ENCODE peak calls at places on chromosome 4, in nine cellular contexts. E is H9, B is neuronal stem cell, S is IMR-90, C is K562, F is OCI-LY7, K is neural progenitor cell, I is mesendoderm, Z is GM23248. G is an unnamed sample.

GRCh38 chr4:10529891-10530786 is 72.9 kb upstream of the ZNF518B start:
- DNase-seq in E (no peak), B (no peak), S (no peak), C (no peak), F (no peak), K (no peak), I (peak), Z (no peak), G (no peak)

GRCh38 chr4:147863111-147863747 is 131.3 kb downstream of the ARHGAP10 start:
- DNase-seq in E (no peak), B (no peak), S (no peak), C (no peak), F (no peak), K (no peak), I (no peak), Z (no peak), G (no peak)

GRCh38 chr4:135269125-135269772 is 1067.7 kb upstream of the PABPC4L start:
- DNase-seq in E (no peak), B (no peak), S (no peak), C (no peak), F (no peak), K (no peak), I (no peak), Z (no peak), G (no peak)

GRCh38 chr4:106048250-106048931 is 153.1 kb downstream of the NPNT start:
- DNase-seq in E (no peak), B (peak), S (peak), C (no peak), F (no peak), K (peak), I (no peak), Z (no peak), G (no peak)

GRCh38 chr4:184012937-184013336 is 107.8 kb downstream of the STOX2 start:
- DNase-seq in E (no peak), B (no peak), S (no peak), C (no peak), F (no peak), K (no peak), I (peak), Z (no peak), G (no peak)

GRCh38 chr4:26701786-26702227 is 117.9 kb downstream of the TBC1D19 start:
- DNase-seq in E (no peak), B (no peak), S (peak), C (peak), F (no peak), K (no peak), I (no peak), Z (peak), G (no peak)

GRCh38 chr4:30757357-30757756 is 37.2 kb downstream of the PCDH7 start:
- DNase-seq in E (no peak), B (no peak), S (peak), C (no peak), F (no peak), K (no peak), I (no peak), Z (peak), G (peak)

GRCh38 chr4:43339435-43339834 is 446.9 kb downstream of the GRXCR1 start:
- DNase-seq in E (no peak), B (no peak), S (peak), C (no peak), F (no peak), K (no peak), I (no peak), Z (peak), G (peak)

GRCh38 chr4:8580321-8581093 is at the start of gene GPR78:
- DNase-seq in E (peak), B (peak), S (peak), C (peak), F (no peak), K (peak), I (peak), Z (peak), G (no peak)

GRCh38 chr4:101322743-101323142 is 24.6 kb downstream of the PPP3CA start:
- DNase-seq in E (no peak), B (no peak), S (no peak), C (no peak), F (no peak), K (no peak), I (no peak), Z (no peak), G (no peak)

GRCh38 chr4:165325732-165326512 is 1.5 kb upstream of the MSMO1 start:
- DNase-seq in E (no peak), B (no peak), S (peak), C (peak), F (no peak), K (no peak), I (peak), Z (peak), G (no peak)

GRCh38 chr4:40576651-40577480 is 52.8 kb downstream of the RBM47 start:
- DNase-seq in E (no peak), B (no peak), S (peak), C (no peak), F (peak), K (peak), I (peak), Z (peak), G (peak)

GRCh38 chr4:84324850-84325249 is 174.2 kb downstream of the NKX6-1 start:
- DNase-seq in E (no peak), B (no peak), S (no peak), C (no peak), F (no peak), K (peak), I (no peak), Z (no peak), G (no peak)

GRCh38 chr4:12173496-12173895 is 744.8 kb upstream of the HS3ST1 start:
- DNase-seq in E (no peak), B (no peak), S (no peak), C (no peak), F (no peak), K (no peak), I (no peak), Z (no peak), G (no peak)

GRCh38 chr4:38967260-38968095 is 64.7 kb downstream of the TMEM156 start:
- DNase-seq in E (no peak), B (no peak), S (peak), C (no peak), F (no peak), K (no peak), I (peak), Z (peak), G (no peak)

GRCh38 chr4:185738038-185738552 is 73.9 kb downstream of the SORBS2 start:
- DNase-seq in E (no peak), B (no peak), S (peak), C (no peak), F (no peak), K (no peak), I (no peak), Z (peak), G (no peak)

GRCh38 chr4:186736466-186736865 is 12.8 kb upstream of the FAT1 start:
- DNase-seq in E (no peak), B (no peak), S (no peak), C (no peak), F (no peak), K (no peak), I (no peak), Z (no peak), G (no peak)

GRCh38 chr4:39446842-39447573 is 11.7 kb downstream of the RPL9 start:
- DNase-seq in E (peak), B (peak), S (peak), C (no peak), F (no peak), K (peak), I (peak), Z (peak), G (no peak)

GRCh38 chr4:155972098-155972497 is 18.4 kb upstream of the CTSO start:
- DNase-seq in E (peak), B (no peak), S (peak), C (no peak), F (no peak), K (peak), I (peak), Z (peak), G (no peak)

GRCh38 chr4:175891231-175891630 is 79.2 kb upstream of the GPM6A start:
- DNase-seq in E (no peak), B (no peak), S (no peak), C (no peak), F (no peak), K (no peak), I (no peak), Z (no peak), G (no peak)

GRCh38 chr4:23904639-23905061 is 14.8 kb upstream of the PPARGC1A start:
- DNase-seq in E (no peak), B (no peak), S (no peak), C (no peak), F (no peak), K (no peak), I (no peak), Z (no peak), G (no peak)

GRCh38 chr4:76601791-76602190 is 166.8 kb downstream of the SHROOM3 start:
- DNase-seq in E (no peak), B (no peak), S (peak), C (peak), F (no peak), K (no peak), I (no peak), Z (peak), G (no peak)

GRCh38 chr4:67603310-67604028 is 44.9 kb downstream of the STAP1 start:
- DNase-seq in E (no peak), B (no peak), S (no peak), C (no peak), F (no peak), K (no peak), I (peak), Z (no peak), G (no peak)

GRCh38 chr4:90951037-90951436 is 823.8 kb downstream of the CCSER1 start:
- DNase-seq in E (no peak), B (no peak), S (peak), C (no peak), F (no peak), K (no peak), I (peak), Z (no peak), G (peak)

GRCh38 chr4:727576-727975 is 21.9 kb downstream of the PCGF3 start:
- DNase-seq in E (no peak), B (no peak), S (no peak), C (no peak), F (no peak), K (no peak), I (no peak), Z (no peak), G (no peak)
- H3K4me2 ChIP-seq in E (no peak), B (no peak), S (no peak), C (no peak), F (no peak), K (no peak), I (no peak), Z (no peak), G (no peak)

GRCh38 chr4:6596948-6597347 is 22.0 kb downstream of the MAN2B2 start:
- DNase-seq in E (no peak), B (no peak), S (no peak), C (no peak), F (no peak), K (no peak), I (no peak), Z (no peak), G (no peak)

GRCh38 chr4:6595897-6596537 is 21.0 kb downstream of the MAN2B2 start:
- DNase-seq in E (peak), B (no peak), S (no peak), C (peak), F (peak), K (no peak), I (peak), Z (no peak), G (no peak)

GRCh38 chr4:6592804-6593563 is 18.0 kb downstream of the MAN2B2 start:
- DNase-seq in E (no peak), B (no peak), S (no peak), C (no peak), F (no peak), K (no peak), I (no peak), Z (no peak), G (no peak)

GRCh38 chr4:6594341-6594740 is 19.4 kb downstream of the MAN2B2 start:
- DNase-seq in E (no peak), B (no peak), S (no peak), C (no peak), F (no peak), K (no peak), I (no peak), Z (no peak), G (no peak)

DNA sequence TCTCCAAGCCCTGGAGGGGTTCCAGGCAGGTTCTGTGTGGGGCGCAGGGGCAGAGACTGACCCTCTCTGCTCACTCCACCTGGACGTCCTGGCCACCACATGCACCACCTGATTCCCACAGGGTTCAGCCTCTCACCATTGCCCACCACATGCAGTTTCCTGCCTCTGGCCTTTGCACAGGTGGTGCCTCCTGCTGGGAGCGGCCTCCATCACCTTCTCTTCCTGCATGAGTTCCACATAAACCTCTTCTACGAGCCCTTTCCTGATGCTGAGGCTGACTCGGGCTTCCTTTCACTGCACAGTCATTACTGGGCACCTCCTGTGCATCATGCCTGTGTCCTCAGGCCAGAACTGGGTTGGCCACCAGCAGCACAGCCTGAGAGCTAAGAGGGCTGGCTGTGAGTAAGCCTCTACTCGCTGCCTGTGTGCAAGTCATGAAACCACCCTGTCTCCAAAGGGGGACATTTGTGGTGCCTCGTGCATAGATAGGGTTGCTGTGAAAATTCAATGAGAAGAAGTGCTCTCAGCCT is 19.9 kb downstream of the MAN2B2 start:
- DNase-seq in E (no peak), B (no peak), S (peak), C (no peak), F (no peak), K (no peak), I (no peak), Z (peak), G (no peak)
- H3K4me2 ChIP-seq in E (no peak), B (no peak), S (no peak), C (no peak), F (no peak), K (no peak), I (no peak), Z (no peak), G (no peak)

GRCh38 chr4:87908341-87908740 is 67.2 kb upstream of the SPP1 start:
- DNase-seq in E (no peak), B (no peak), S (no peak), C (no peak), F (no peak), K (no peak), I (no peak), Z (no peak), G (no peak)
- H3K4me2 ChIP-seq in E (no peak), B (no peak), S (no peak), C (no peak), F (no peak), K (no peak), I (no peak), Z (no peak), G (no peak)

GRCh38 chr4:65341557-65341956 is 328.7 kb downstream of the EPHA5 start:
- DNase-seq in E (no peak), B (no peak), S (no peak), C (no peak), F (no peak), K (no peak), I (no peak), Z (no peak), G (no peak)

GRCh38 chr4:65343342-65343741 is 326.9 kb downstream of the EPHA5 start:
- DNase-seq in E (no peak), B (no peak), S (no peak), C (no peak), F (no peak), K (no peak), I (no peak), Z (no peak), G (no peak)

GRCh38 chr4:65340382-65341109 is 329.7 kb downstream of the EPHA5 start:
- DNase-seq in E (no peak), B (no peak), S (no peak), C (no peak), F (no peak), K (no peak), I (peak), Z (no peak), G (no peak)

DNA sequence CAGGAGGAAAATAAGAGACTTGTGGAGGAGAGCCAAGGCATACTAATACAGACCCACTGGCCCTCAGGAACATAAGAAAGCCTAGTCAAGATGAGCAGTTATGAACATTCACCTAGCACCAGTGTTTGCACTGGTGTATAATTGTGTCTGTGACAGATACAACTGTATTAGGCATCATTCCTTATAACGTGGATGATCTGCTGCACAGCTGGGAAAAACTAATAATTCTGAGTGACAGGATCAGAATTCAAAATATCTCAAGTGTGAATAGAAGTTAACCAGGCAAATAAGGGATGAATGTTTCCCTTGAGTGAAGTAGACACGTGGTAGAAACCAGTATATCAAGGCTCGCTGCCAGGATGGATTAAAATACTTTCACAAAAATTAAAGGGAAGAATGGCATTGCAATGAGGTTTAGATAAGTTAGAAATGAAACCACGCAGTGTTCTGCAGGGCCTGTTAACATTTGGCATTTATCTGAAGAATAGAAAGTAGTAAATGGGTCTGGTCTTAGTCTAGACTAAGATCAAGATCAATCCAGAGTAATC is 325.9 kb downstream of the EPHA5 start:
- DNase-seq in E (no peak), B (no peak), S (no peak), C (no peak), F (no peak), K (no peak), I (no peak), Z (no peak), G (no peak)
- H3K4me2 ChIP-seq in E (no peak), B (no peak), S (no peak), C (no peak), F (no peak), K (no peak), I (no peak), Z (no peak), G (no peak)

GRCh38 chr4:53121304-53121865 is 244.5 kb downstream of the SCFD2 start:
- DNase-seq in E (no peak), B (no peak), S (no peak), C (no peak), F (no peak), K (no peak), I (no peak), Z (no peak), G (no peak)

GRCh38 chr4:53118676-53119075 is 247.2 kb downstream of the SCFD2 start:
- DNase-seq in E (no peak), B (no peak), S (no peak), C (no peak), F (no peak), K (no peak), I (no peak), Z (no peak), G (no peak)

GRCh38 chr4:53116959-53117358 is 248.9 kb downstream of the SCFD2 start:
- DNase-seq in E (no peak), B (no peak), S (peak), C (no peak), F (no peak), K (no peak), I (peak), Z (peak), G (no peak)

GRCh38 chr4:53120801-53121200 is 245.1 kb downstream of the SCFD2 start:
- DNase-seq in E (no peak), B (no peak), S (no peak), C (no peak), F (no peak), K (no peak), I (no peak), Z (no peak), G (no peak)

DNA sequence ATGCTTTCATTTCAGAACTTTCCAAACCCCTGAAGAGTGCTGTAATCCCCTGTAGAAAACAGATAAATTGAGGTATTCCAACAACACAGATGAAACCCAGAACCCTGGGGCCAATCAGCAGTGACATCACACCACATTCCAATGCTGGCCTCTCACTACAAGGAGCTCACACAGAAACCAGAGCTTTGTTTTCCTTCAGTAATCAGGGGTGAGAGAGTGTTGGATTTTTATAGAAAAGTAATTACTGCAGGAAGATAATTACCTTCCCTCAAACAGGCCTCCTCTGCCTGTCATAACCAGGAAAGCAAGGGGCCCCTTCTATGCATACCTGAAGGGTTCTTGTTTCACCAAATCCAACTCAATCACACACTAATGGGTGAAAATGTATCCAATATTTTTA is 246.2 kb downstream of the SCFD2 start:
- DNase-seq in E (peak), B (peak), S (peak), C (no peak), F (no peak), K (peak), I (peak), Z (peak), G (no peak)
- H3K4me2 ChIP-seq in E (no peak), B (peak), S (peak), C (no peak), F (no peak), K (peak), I (no peak), Z (peak), G (peak)

DNA sequence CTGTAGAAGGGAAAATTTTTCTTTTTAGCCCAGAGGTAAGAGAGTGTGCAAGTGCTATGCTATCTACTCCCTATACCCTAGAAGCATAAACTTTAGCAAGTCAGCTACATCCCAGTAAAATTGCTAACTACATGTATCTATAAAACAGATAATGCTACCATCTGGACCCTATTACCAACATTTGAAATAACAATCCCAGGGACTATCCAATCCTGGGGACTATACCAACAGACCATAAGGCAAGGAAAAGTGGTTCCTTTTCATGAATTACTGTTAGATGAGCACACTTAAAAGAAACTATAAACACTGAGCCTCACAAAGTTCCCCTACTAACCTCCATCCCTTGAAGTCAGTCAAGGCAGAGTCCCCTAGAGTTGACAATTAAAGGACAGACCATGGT is 213.6 kb upstream of the VEGFC start:
- DNase-seq in E (no peak), B (no peak), S (no peak), C (no peak), F (no peak), K (no peak), I (no peak), Z (no peak), G (no peak)
- H3K4me2 ChIP-seq in E (no peak), B (no peak), S (no peak), C (no peak), F (no peak), K (no peak), I (no peak), Z (no peak), G (peak)

DNA sequence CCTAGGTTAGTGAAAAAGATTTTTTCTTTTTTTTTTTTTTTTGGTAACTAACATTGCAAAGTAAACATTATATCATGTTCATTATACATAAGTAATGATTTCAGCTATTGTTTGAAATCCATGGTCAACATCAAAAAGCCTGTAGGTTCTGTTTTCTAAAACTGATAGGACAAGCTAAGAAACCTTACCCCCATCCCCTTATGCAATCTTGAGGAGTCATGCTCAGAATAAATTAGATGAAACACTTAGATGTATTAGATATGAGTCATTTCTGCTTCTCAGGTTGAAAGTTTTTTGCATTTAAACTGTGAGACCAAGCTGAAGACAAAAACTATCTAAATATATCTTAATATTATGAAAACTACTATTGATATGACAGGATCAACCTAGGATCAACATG is 39.0 kb downstream of the TRIML1 start:
- DNase-seq in E (no peak), B (no peak), S (peak), C (no peak), F (no peak), K (no peak), I (no peak), Z (no peak), G (no peak)
- H3K4me2 ChIP-seq in E (no peak), B (no peak), S (no peak), C (no peak), F (no peak), K (no peak), I (no peak), Z (no peak), G (no peak)